ENCODE peak calls at places on chromosomes 12 and 14, in four cellular contexts. C is H9; U is IMR-90; H is CD8-positive, alpha-beta T cell. Q is an unnamed sample. For H3K4me1, the result is how much of the 10 kb centered on the place peaks cover.

GRCh38 chr14:58752782-58753181 is 115.0 kb downstream of the DACT1 start:
- DNase-seq in C (no peak), U (no peak), H (no peak), Q (peak)

GRCh38 chr12:93737457-93738198 is 60.5 kb downstream of the CRADD start:
- DNase-seq in C (no peak), U (no peak), H (no peak), Q (peak)

GRCh38 chr12:30438526-30439120 is 257.0 kb downstream of the IPO8 start:
- DNase-seq in C (no peak), U (no peak), H (no peak), Q (no peak)

GRCh38 chr12:93387780-93388179 is 10.1 kb downstream of the NUDT4 start:
- DNase-seq in C (no peak), U (peak), H (no peak), Q (no peak)

GRCh38 chr14:88189040-88189839 is 133.8 kb downstream of the KCNK10 start:
- DNase-seq in C (peak), U (peak), H (no peak), Q (peak)

GRCh38 chr12:67593041-67593870 is 55.3 kb upstream of the DYRK2 start:
- DNase-seq in C (no peak), U (peak), H (no peak), Q (peak)

GRCh38 chr12:123270380-123271181 is 1.1 kb downstream of the CDK2AP1 start:
- DNase-seq in C (no peak), U (peak), H (no peak), Q (peak)

GRCh38 chr12:117470804-117471203 is 109.4 kb upstream of the NOS1 start:
- DNase-seq in C (no peak), U (no peak), H (no peak), Q (no peak)

GRCh38 chr14:52327374-52328226 is 13.5 kb downstream of the PTGER2 start:
- DNase-seq in C (no peak), U (peak), H (no peak), Q (no peak)

GRCh38 chr14:58639842-58640484 is 2.2 kb downstream of the DACT1 start:
- DNase-seq in C (no peak), U (peak), H (no peak), Q (peak)

GRCh38 chr12:91332305-91332704 is 149.7 kb upstream of the DCN start:
- DNase-seq in C (no peak), U (peak), H (no peak), Q (no peak)

GRCh38 chr12:39912211-39912980 is 193.5 kb downstream of the SLC2A13 start:
- DNase-seq in C (no peak), U (no peak), H (no peak), Q (peak)

GRCh38 chr12:103301642-103302620 is 193.8 kb downstream of the C12orf42 start:
- DNase-seq in C (peak), U (no peak), H (no peak), Q (no peak)

GRCh38 chr14:39768579-39768978 is 336.3 kb upstream of the FBXO33 start:
- DNase-seq in C (no peak), U (no peak), H (no peak), Q (no peak)

GRCh38 chr14:39766397-39767000 is 334.3 kb upstream of the FBXO33 start:
- DNase-seq in C (peak), U (no peak), H (no peak), Q (no peak)

GRCh38 chr14:39765676-39766075 is 333.4 kb upstream of the FBXO33 start:
- DNase-seq in C (no peak), U (no peak), H (no peak), Q (no peak)

GRCh38 chr14:39763402-39763890 is 331.2 kb upstream of the FBXO33 start:
- DNase-seq in C (no peak), U (no peak), H (no peak), Q (no peak)

GRCh38 chr14:39762576-39763401 is 330.6 kb upstream of the FBXO33 start:
- DNase-seq in C (no peak), U (no peak), H (no peak), Q (no peak)
- H3K4me1 ChIP-seq in C (under half), U (under half), H (under half), Q (under half)

GRCh38 chr14:105197274-105197673 is 16.2 kb upstream of the NUDT14 start:
- DNase-seq in C (no peak), U (peak), H (no peak), Q (no peak)
- H3K4me1 ChIP-seq in C (under half), U (under half), H (half or more), Q (under half)

DNA sequence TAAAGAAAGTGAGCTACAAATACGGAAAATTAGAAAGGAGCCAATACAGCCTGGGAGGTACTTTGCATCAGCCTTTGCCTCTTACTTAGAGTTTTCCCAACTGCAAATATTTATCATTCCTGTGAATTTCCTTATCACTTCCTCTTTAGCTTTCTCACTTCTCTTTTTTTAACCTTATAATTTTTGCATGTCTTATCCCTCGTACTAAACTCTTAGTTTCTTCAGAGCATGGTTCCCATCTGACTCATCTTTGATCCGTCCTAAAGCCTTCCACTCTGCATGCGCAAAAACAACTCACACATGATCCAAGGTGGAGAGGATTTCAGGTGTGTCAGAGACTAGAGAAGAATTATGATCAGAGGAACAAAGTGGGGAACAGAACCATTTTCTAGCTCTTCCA is 9.6 kb upstream of the SNAPC1 start:
- DNase-seq in C (no peak), U (peak), H (no peak), Q (no peak)
- H3K4me1 ChIP-seq in C (under half), U (under half), H (under half), Q (under half)

GRCh38 chr12:47415054-47415453 is 290.8 kb downstream of the RPAP3 start:
- DNase-seq in C (no peak), U (peak), H (no peak), Q (no peak)
- H3K4me1 ChIP-seq in C (under half), U (under half), H (under half), Q (under half)

GRCh38 chr14:104798300-104799238 is 2.3 kb upstream of the ZBTB42 start:
- DNase-seq in C (no peak), U (no peak), H (no peak), Q (no peak)

GRCh38 chr14:104801284-104802119 is 601 bp downstream of the ZBTB42 start:
- DNase-seq in C (no peak), U (no peak), H (no peak), Q (no peak)

GRCh38 chr14:104800600-104801283 is at the start of gene ZBTB42:
- DNase-seq in C (peak), U (peak), H (peak), Q (peak)

GRCh38 chr14:104799239-104799599 is 1.7 kb upstream of the ZBTB42 start:
- DNase-seq in C (no peak), U (no peak), H (no peak), Q (no peak)

GRCh38 chr14:104799657-104800599 is 973 bp upstream of the ZBTB42 start:
- DNase-seq in C (peak), U (peak), H (peak), Q (peak)
- H3K4me1 ChIP-seq in C (under half), U (under half), H (under half), Q (under half)

DNA sequence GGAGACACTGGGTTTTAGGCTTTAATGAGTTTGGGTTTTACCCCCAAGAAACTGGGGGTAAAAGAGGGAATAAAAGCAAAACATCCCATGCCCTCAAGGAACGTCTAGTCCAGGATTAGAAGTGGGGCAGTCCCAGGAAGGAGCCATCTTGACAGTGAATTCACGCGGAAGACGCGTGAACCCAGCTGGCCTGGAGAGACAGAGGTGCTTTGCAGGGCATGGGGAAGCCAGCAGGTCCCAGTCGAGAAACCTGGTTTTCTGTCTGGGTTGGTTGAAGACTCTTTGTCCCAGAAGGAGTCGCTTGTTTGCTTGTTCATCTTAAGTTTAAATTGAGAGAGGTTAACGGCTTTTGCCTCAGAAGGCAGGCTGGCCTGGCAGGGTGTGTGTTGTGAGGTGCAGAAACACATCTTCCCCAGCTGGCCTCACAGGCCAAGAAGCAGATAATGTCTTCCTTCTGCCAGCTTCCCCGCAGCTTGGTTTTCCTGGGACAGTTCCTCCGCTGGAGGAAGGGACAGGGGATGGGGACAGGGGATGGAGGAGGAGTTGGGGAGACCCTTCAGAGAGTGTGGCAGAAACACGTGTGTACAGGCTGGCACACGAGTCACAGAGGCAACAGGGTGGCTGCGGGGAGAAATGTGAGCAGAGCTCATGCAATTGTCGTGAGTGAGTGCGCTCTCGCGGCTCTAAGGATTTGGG is 18.5 kb upstream of the CD9 start:
- DNase-seq in C (peak), U (no peak), H (no peak), Q (no peak)
- H3K4me1 ChIP-seq in C (under half), U (under half), H (under half), Q (under half)

GRCh38 chr12:2267624-2268477 is 215.1 kb downstream of the CACNA1C start:
- DNase-seq in C (peak), U (peak), H (no peak), Q (no peak)

GRCh38 chr12:2266666-2267623 is 214.2 kb downstream of the CACNA1C start:
- DNase-seq in C (no peak), U (no peak), H (no peak), Q (no peak)

GRCh38 chr12:2263921-2264320 is 211.1 kb downstream of the CACNA1C start:
- DNase-seq in C (no peak), U (no peak), H (no peak), Q (no peak)

GRCh38 chr12:2264622-2265306 is 212.0 kb downstream of the CACNA1C start:
- DNase-seq in C (no peak), U (peak), H (no peak), Q (no peak)

GRCh38 chr12:2265461-2266167 is 212.8 kb downstream of the CACNA1C start:
- DNase-seq in C (no peak), U (no peak), H (no peak), Q (no peak)
- H3K4me1 ChIP-seq in C (under half), U (half or more), H (under half), Q (under half)

GRCh38 chr14:69540654-69541335 is 33.9 kb downstream of the CCDC177 start:
- DNase-seq in C (no peak), U (no peak), H (no peak), Q (no peak)
- H3K4me1 ChIP-seq in C (under half), U (under half), H (under half), Q (under half)

Q was measured in colonic mucosa.